ENCODE peak calls at places on chromosomes 6 and 20, in nine cellular contexts. Z, Q, H, T, I, G, B, Y and X are unnamed samples.

GRCh38 chr6:167683028-167683862 is 143.5 kb upstream of the AFDN start:
- DNase-seq in B (no peak), Q (peak; percentile 77), T (peak; percentile 68), Z (peak; percentile 71), Y (peak; percentile 69), H (no peak), G (no peak), I (peak; percentile 65), X (peak; percentile 74)

GRCh38 chr6:107509506-107509905 is 19.6 kb downstream of the SOBP start:
- DNase-seq in H (peak; percentile 50), Y (no peak), T (no peak), G (no peak), B (no peak), Q (peak; percentile 19), Z (no peak), I (no peak), X (no peak)

GRCh38 chr6:83097204-83097603 is 29.7 kb downstream of the DOP1A start:
- DNase-seq in Z (no peak), B (no peak), H (peak; percentile 46), G (no peak), Q (no peak), T (no peak), I (no peak), Y (no peak), X (no peak)

GRCh38 chr6:74068945-74069570 is 373.1 kb downstream of the CD109 start:
- DNase-seq in Q (no peak), G (no peak), H (peak; percentile 73), Z (no peak), I (no peak), T (no peak), B (no peak), Y (no peak), X (no peak)

GRCh38 chr20:37987602-37988290 is 45.5 kb downstream of the TTI1 start:
- DNase-seq in Q (no peak), I (no peak), Z (no peak), Y (no peak), G (no peak), H (peak; percentile 10), B (no peak), T (no peak), X (no peak)

GRCh38 chr6:118529756-118530155 is 18.3 kb upstream of the PLN start:
- DNase-seq in T (no peak), B (no peak), G (no peak), I (no peak), Q (no peak), H (peak; percentile 52), Z (no peak), Y (no peak), X (no peak)

GRCh38 chr20:31853481-31853880 is 8.1 kb upstream of the FOXS1 start:
- DNase-seq in H (no peak), I (no peak), G (no peak), B (no peak), Y (peak; percentile 6), T (no peak), Q (no peak), Z (no peak), X (no peak)

GRCh38 chr6:159422041-159422984 is 253.1 kb downstream of the FNDC1 start:
- DNase-seq in Q (no peak), T (no peak), H (no peak), B (no peak), I (peak; percentile 28), Z (no peak), G (no peak), Y (no peak), X (no peak)

GRCh38 chr6:53301801-53302537 is 46.8 kb downstream of the ELOVL5 start:
- DNase-seq in T (no peak), Y (no peak), Q (no peak), Z (no peak), H (no peak), G (no peak), I (no peak), B (no peak), X (no peak)

GRCh38 chr6:26025894-26026832 is 61.1 kb upstream of the HFE start:
- DNase-seq in H (peak; percentile 98), Z (peak; percentile 86), B (peak; percentile 92), T (peak; percentile 93), G (peak; percentile 97), Q (peak; percentile 97), Y (peak; percentile 92), I (peak; percentile 94), X (peak; percentile 98)

GRCh38 chr6:151948007-151948745 is 140.7 kb downstream of the ESR1 start:
- DNase-seq in I (no peak), G (peak; percentile 79), Z (no peak), T (no peak), H (no peak), B (no peak), Y (no peak), Q (no peak), X (no peak)

GRCh38 chr6:156686940-156687874 is 90.0 kb upstream of the ARID1B start:
- DNase-seq in Q (peak; percentile 91), H (peak; percentile 95), Z (peak; percentile 84), G (peak; percentile 91), Y (peak; percentile 96), I (peak; percentile 93), T (peak; percentile 93), B (peak; percentile 84), X (peak; percentile 93)

GRCh38 chr6:156691018-156691417 is 86.2 kb upstream of the ARID1B start:
- DNase-seq in Y (no peak), T (no peak), B (no peak), Z (no peak), I (no peak), Q (no peak), H (no peak), G (peak; percentile 54), X (no peak)

GRCh38 chr6:156686429-156686939 is 90.7 kb upstream of the ARID1B start:
- DNase-seq in I (no peak), G (peak; percentile 52), Z (peak; percentile 31), Y (no peak), B (peak; percentile 58), Q (peak; percentile 50), H (peak; percentile 78), T (no peak), X (no peak)

GRCh38 chr6:156687875-156688549 is 89.2 kb upstream of the ARID1B start:
- DNase-seq in I (no peak), B (peak; percentile 8), Z (no peak), Q (peak; percentile 37), H (peak; percentile 33), G (no peak), T (peak; percentile 28), Y (no peak), X (no peak)

GRCh38 chr6:156689656-156690055 is 87.5 kb upstream of the ARID1B start:
- DNase-seq in H (no peak), Y (no peak), B (no peak), G (no peak), T (no peak), Q (peak; percentile 14), I (no peak), Z (no peak), X (no peak)
- H3K4me1 ChIP-seq in H (peaks cover 13% of the 10 kb centered on the region), Y (peaks cover 11% of the 10 kb centered on the region), B (peaks cover 18% of the 10 kb centered on the region), G (peaks cover 36% of the 10 kb centered on the region), T (peaks cover 14% of the 10 kb centered on the region), Q (peaks cover 15% of the 10 kb centered on the region), I (peaks cover 24% of the 10 kb centered on the region), Z (peaks cover 13% of the 10 kb centered on the region), X (no peaks in the 10 kb centered on the region)

GRCh38 chr6:12060780-12061619 is 48.9 kb downstream of the HIVEP1 start:
- DNase-seq in T (peak; percentile 31), B (peak; percentile 86), Q (peak; percentile 58), I (peak; percentile 41), Z (peak; percentile 36), G (peak; percentile 96), H (no peak), Y (peak; percentile 69), X (peak; percentile 63)
- H3K4me3 ChIP-seq in T (no peak overlapping the region), B (peak overlapping the region; percentile 89), Q (no peak overlapping the region), I (no peak overlapping the region), Z (no peak overlapping the region), G (peak overlapping the region; percentile 66), H (no peak overlapping the region), Y (no peak overlapping the region), X (peak overlapping the region; percentile 36)

GRCh38 chr6:108793449-108794134 is 54.6 kb upstream of the ARMC2 start:
- DNase-seq in Y (no peak), T (no peak), B (no peak), Q (no peak), G (no peak), I (no peak), H (no peak), Z (no peak), X (no peak)

GRCh38 chr6:108795122-108795521 is 53.1 kb upstream of the ARMC2 start:
- DNase-seq in I (no peak), B (no peak), Y (no peak), Z (no peak), H (no peak), Q (no peak), T (no peak), G (no peak), X (no peak)

GRCh38 chr6:108796875-108797274 is 51.3 kb upstream of the ARMC2 start:
- DNase-seq in I (no peak), Q (no peak), T (no peak), H (no peak), Z (no peak), Y (no peak), G (no peak), B (no peak), X (no peak)

GRCh38 chr6:108797951-108798671 is 50.1 kb upstream of the ARMC2 start:
- DNase-seq in B (no peak), G (no peak), Z (no peak), Q (no peak), T (no peak), H (no peak), Y (no peak), I (no peak), X (no peak)

DNA sequence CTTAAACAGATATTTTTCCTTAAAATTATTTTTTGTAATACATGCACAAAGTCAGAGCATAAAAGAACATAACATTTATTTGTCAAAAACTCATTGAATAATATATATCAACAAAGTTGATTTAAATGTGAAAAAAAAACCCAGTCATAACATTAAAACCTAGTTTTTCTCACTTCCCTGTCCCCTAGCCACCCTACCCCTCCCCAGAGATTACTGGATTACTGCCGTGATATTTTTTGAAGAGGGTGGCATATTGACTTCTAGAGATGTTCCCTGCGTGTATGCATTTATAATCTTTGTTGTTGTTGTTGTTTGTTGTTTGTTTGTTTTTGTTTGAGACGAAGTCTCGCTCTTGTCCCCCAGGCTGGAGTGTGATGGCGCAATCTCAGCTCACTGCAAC is 52.4 kb upstream of the ARMC2 start:
- DNase-seq in Y (no peak), B (no peak), T (no peak), Z (no peak), I (no peak), G (peak; percentile 44), Q (no peak), H (no peak), X (no peak)
- H3K4me1 ChIP-seq in Y (peaks cover 16% of the 10 kb centered on the region), B (peaks cover 16% of the 10 kb centered on the region), T (peaks cover 40% of the 10 kb centered on the region), Z (peaks cover 12% of the 10 kb centered on the region), I (peaks cover 13% of the 10 kb centered on the region), G (peaks cover 6% of the 10 kb centered on the region), Q (peaks cover 20% of the 10 kb centered on the region), H (peaks cover 14% of the 10 kb centered on the region), X (no peaks in the 10 kb centered on the region)

DNA sequence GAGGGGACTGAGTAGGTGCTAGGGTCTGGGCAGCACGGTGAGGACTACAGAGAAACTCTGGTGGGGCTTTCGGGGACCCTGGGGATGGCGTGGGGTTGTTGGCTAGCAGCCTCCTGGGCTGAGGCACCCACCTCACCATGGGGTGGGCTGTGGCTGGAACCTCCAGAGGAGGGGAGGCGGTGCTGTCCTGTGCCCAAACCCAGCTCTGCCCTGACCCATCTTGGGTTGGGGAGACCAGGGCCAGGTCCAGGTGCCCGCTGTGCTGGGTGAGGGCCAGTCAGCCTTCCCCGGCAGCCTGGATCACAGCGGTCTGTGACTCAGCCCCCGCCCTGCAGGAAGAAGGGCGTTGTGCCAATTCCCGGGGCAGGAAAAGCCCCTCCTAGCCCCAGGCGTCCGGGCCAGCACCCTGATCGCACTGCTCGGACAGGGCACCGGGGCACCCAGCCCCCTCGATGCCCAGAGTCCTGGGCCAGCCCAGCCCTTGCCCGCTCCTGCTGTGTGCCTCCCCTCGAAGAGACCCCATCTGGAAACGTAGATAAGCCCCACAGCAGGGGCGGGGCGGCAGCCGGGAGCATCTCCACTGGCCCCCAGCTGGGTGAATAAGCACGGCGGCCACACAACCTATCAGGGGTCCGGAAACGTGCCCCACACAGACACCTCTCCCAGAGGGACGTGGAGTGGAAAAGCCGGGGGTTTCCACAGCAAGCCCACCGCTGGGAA is 10.0 kb downstream of the LAMA5 start:
- DNase-seq in I (peak; percentile 75), Z (no peak), H (peak; percentile 47), B (no peak), Q (peak; percentile 90), T (no peak), G (no peak), Y (peak; percentile 86), X (no peak)
- H3K4me3 ChIP-seq in I (peak overlapping the region; percentile 53), Z (peak overlapping the region; percentile 40), H (peak overlapping the region; percentile 50), B (no peak overlapping the region), Q (no peak overlapping the region), T (no peak overlapping the region), G (no peak overlapping the region), Y (peak overlapping the region; percentile 42), X (peak overlapping the region; percentile 3)